ENCODE peak calls at places on chromosomes 13 and 19, in seven cellular contexts. A is MCF 10A, K is omental fat pad, L is GM04503, D is RPMI7951, E is iris pigment epithelial cell, X is trophoblast cell. T is an unnamed sample.

GRCh38 chr19:38669532-38669931 is 22.1 kb downstream of the ACTN4 start:
- DNase-seq in A (no peak), D (no peak), E (no peak), X (no peak), L (no peak), K (no peak), T (no peak)

GRCh38 chr19:57055956-57056355 is 63.8 kb upstream of the USP29 start:
- DNase-seq in L (no peak), X (no peak), D (no peak), E (no peak), K (no peak), A (no peak), T (no peak)

GRCh38 chr19:40392894-40393517 is 3.0 kb upstream of the HIPK4 start:
- DNase-seq in A (peak), D (peak), E (no peak), X (peak), L (no peak), K (no peak), T (peak)

GRCh38 chr19:31436121-31436776 is 87.0 kb upstream of the TSHZ3 start:
- DNase-seq in A (no peak), E (peak), K (no peak), L (no peak), X (peak), D (peak), T (no peak)

GRCh38 chr13:94009696-94010095 is 469.8 kb downstream of the DCT start:
- DNase-seq in X (peak), D (no peak), E (peak), A (peak), L (peak), K (no peak), T (no peak)

GRCh38 chr13:112247471-112248405 is 128.4 kb upstream of the SPACA7 start:
- DNase-seq in E (no peak), X (no peak), L (no peak), K (no peak), D (no peak), A (no peak), T (no peak)

GRCh38 chr13:60572855-60573254 is 175.8 kb downstream of the TDRD3 start:
- DNase-seq in D (no peak), X (no peak), E (no peak), A (no peak), L (no peak), K (no peak), T (no peak)

GRCh38 chr13:110503037-110503901 is 58.3 kb downstream of the RAB20 start:
- DNase-seq in L (no peak), D (peak), E (peak), A (no peak), K (no peak), X (no peak), T (no peak)

GRCh38 chr19:51354742-51355148 is 11.4 kb downstream of the ETFB start:
- DNase-seq in D (peak), E (peak), X (no peak), K (no peak), A (no peak), L (no peak), T (no peak)

GRCh38 chr13:35965226-35965927 is 165.8 kb downstream of the DCLK1 start:
- DNase-seq in D (no peak), E (no peak), L (no peak), K (no peak), X (no peak), A (no peak), T (no peak)

GRCh38 chr13:48727252-48728011 is 73.7 kb downstream of the CYSLTR2 start:
- DNase-seq in E (peak), L (no peak), K (no peak), D (peak), A (no peak), X (no peak), T (no peak)

GRCh38 chr13:40406405-40407138 is 259.9 kb downstream of the FOXO1 start:
- DNase-seq in K (no peak), X (peak), D (peak), A (peak), L (peak), E (peak), T (no peak)

GRCh38 chr19:17616961-17617806 is 61.7 kb downstream of the COLGALT1 start:
- DNase-seq in L (no peak), D (peak), X (peak), K (no peak), A (no peak), E (peak), T (peak)

GRCh38 chr19:17330546-17331253 is 4.0 kb downstream of the ANO8 start:
- DNase-seq in X (no peak), L (no peak), D (no peak), A (no peak), K (no peak), E (no peak), T (no peak)

GRCh38 chr19:48913114-48913513 is 13.0 kb downstream of the NUCB1 start:
- DNase-seq in L (no peak), D (no peak), K (no peak), E (no peak), X (peak), A (no peak), T (peak)

GRCh38 chr19:50008532-50008931 is 16.6 kb downstream of the VRK3 start:
- DNase-seq in X (peak), D (no peak), E (no peak), K (no peak), A (no peak), L (no peak), T (no peak)